ENCODE peak calls at places on chromosomes 4 and X, in six cellular contexts. H, V, U, J, L and G are unnamed samples. For H3K4me1, the result is how much of the 10 kb centered on the place peaks cover.

GRCh38 chrX:30141966-30142365 is 73.4 kb upstream of the MAGEB2 start:
- DNase-seq in H (peak), V (peak), J (no peak), U (peak), L (no peak), G (no peak)

GRCh38 chr4:25925486-25926201 is 11.6 kb downstream of the SMIM20 start:
- DNase-seq in H (peak), V (peak), L (no peak), J (peak), U (peak), G (no peak)

GRCh38 chrX:57329008-57329407 is 42.5 kb downstream of the FAAH2 start:
- DNase-seq in V (peak), L (no peak), J (no peak), H (no peak), U (peak), G (no peak)

GRCh38 chr4:155900402-155900801 is 3.1 kb upstream of the TDO2 start:
- DNase-seq in J (no peak), H (no peak), U (peak), L (no peak), V (no peak), G (no peak)

GRCh38 chrX:155998116-155998515 is 620 bp downstream of the IL9R start:
- DNase-seq in H (no peak), J (no peak), V (no peak), U (no peak), L (no peak), G (no peak)

GRCh38 chr4:152021788-152022438 is 261.1 kb upstream of the GATB start:
- DNase-seq in J (no peak), L (no peak), U (no peak), V (no peak), H (no peak), G (no peak)

GRCh38 chrX:9438950-9439494 is 25.8 kb upstream of the TBL1X start:
- DNase-seq in H (no peak), V (no peak), J (no peak), U (no peak), L (no peak), G (no peak)

GRCh38 chr4:139869810-139870209 is 204.2 kb downstream of the MGST2 start:
- DNase-seq in V (no peak), U (no peak), L (no peak), J (no peak), H (no peak), G (no peak)

GRCh38 chrX:15579778-15580747 is 20.7 kb downstream of the ACE2 start:
- DNase-seq in H (no peak), L (no peak), V (no peak), J (no peak), U (peak), G (no peak)

GRCh38 chr4:6561173-6561516 is 13.8 kb upstream of the MAN2B2 start:
- DNase-seq in V (no peak), J (no peak), L (no peak), U (no peak), H (no peak), G (no peak)

GRCh38 chrX:82219129-82219528 is 1017.2 kb downstream of the SH3BGRL start:
- DNase-seq in H (no peak), U (peak), V (no peak), L (no peak), J (no peak), G (no peak)

GRCh38 chr4:185202984-185203379 is 818 bp downstream of the CFAP97 start:
- DNase-seq in L (no peak), H (no peak), J (no peak), U (no peak), V (no peak), G (no peak)

GRCh38 chr4:3827616-3828492 is 61.7 kb downstream of the ADRA2C start:
- DNase-seq in U (no peak), L (peak), V (no peak), J (peak), H (no peak), G (no peak)

GRCh38 chr4:132709024-132709423 is 440.1 kb upstream of the PCDH10 start:
- DNase-seq in J (no peak), V (no peak), L (no peak), H (no peak), U (no peak), G (no peak)

GRCh38 chrX:107701493-107702121 is 73.3 kb downstream of the PRPS1 start:
- DNase-seq in L (no peak), U (no peak), J (no peak), V (no peak), H (no peak), G (no peak)

GRCh38 chr4:185998791-185999190 is 70.2 kb upstream of the TLR3 start:
- DNase-seq in L (no peak), H (no peak), U (no peak), V (no peak), J (no peak), G (no peak)

GRCh38 chr4:24659241-24659961 is 75.0 kb upstream of the DHX15 start:
- DNase-seq in J (no peak), V (no peak), U (peak), H (no peak), L (no peak), G (no peak)

GRCh38 chrX:120752431-120753128 is 122.7 kb upstream of the C1GALT1C1 start:
- DNase-seq in H (no peak), L (no peak), V (peak), J (no peak), U (no peak), G (no peak)

GRCh38 chr4:47383829-47384427 is 79.6 kb downstream of the COMMD8 start:
- DNase-seq in V (peak), L (no peak), H (peak), J (no peak), U (peak), G (no peak)

GRCh38 chrX:153514259-153514658 is 3.2 kb upstream of the ATP2B3 start:
- DNase-seq in V (no peak), L (no peak), U (no peak), H (no peak), J (no peak), G (no peak)

GRCh38 chrX:151082077-151082948 is 94.1 kb upstream of the GPR50 start:
- DNase-seq in U (peak), L (peak), H (peak), J (peak), V (peak), G (no peak)

GRCh38 chr4:143306788-143307187 is 29.9 kb upstream of the GAB1 start:
- DNase-seq in H (no peak), V (no peak), U (no peak), L (no peak), J (no peak), G (no peak)

GRCh38 chr4:114811564-114812360 is 213.2 kb downstream of the UGT8 start:
- DNase-seq in L (no peak), H (no peak), V (no peak), J (no peak), U (peak), G (no peak)

GRCh38 chr4:8261851-8262535 is 7.6 kb upstream of the HTRA3 start:
- DNase-seq in V (no peak), U (no peak), H (no peak), L (no peak), J (no peak), G (no peak)

GRCh38 chrX:37818031-37818430 is 29.3 kb downstream of the DYNLT3 start:
- DNase-seq in L (no peak), J (no peak), U (no peak), V (no peak), H (no peak), G (no peak)

GRCh38 chrX:9775930-9776329 is 10.3 kb upstream of the GPR143 start:
- DNase-seq in H (no peak), V (no peak), L (no peak), U (no peak), J (no peak), G (no peak)

GRCh38 chr4:153271820-153272219 is 67.6 kb downstream of the TRIM2 start:
- DNase-seq in V (peak), J (no peak), U (no peak), H (no peak), L (no peak), G (no peak)

GRCh38 chrX:47540754-47541538 is 20.1 kb upstream of the ARAF start:
- DNase-seq in V (no peak), H (peak), L (no peak), U (peak), J (peak), G (no peak)

GRCh38 chrX:47543496-47543895 is 17.5 kb upstream of the ARAF start:
- DNase-seq in L (no peak), J (no peak), H (no peak), V (no peak), U (no peak), G (no peak)

DNA sequence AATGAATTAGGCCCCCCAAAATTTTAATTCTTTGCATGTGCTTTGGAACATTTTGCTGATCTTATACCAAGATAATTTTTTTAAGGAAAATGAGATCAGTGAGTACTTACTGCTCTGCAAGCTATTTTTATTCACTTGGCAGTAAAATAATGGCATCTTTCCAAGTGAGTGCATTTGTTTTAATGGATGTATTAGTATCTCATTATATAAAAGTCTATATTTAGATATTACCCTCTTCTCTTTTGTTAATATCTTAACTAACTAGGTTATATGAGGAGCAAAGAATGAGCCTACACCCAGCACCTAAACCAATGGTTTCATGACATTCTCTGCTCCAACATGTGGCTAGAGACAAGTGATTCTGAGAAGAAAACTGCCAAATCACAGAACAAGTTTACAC is 21.1 kb upstream of the ARAF start:
- DNase-seq in J (no peak), U (no peak), V (no peak), L (no peak), H (no peak), G (no peak)
- H3K4me1 ChIP-seq in J (under half), U (under half), V (under half), L (under half), H (under half), G (under half)

GRCh38 chr4:161555689-161556660 is 607.8 kb downstream of the FSTL5 start:
- DNase-seq in V (no peak), J (no peak), L (no peak), U (no peak), H (no peak), G (no peak)
- H3K27ac ChIP-seq in V (no peak), J (no peak), L (no peak), U (no peak), H (no peak), G (no peak)

DNA sequence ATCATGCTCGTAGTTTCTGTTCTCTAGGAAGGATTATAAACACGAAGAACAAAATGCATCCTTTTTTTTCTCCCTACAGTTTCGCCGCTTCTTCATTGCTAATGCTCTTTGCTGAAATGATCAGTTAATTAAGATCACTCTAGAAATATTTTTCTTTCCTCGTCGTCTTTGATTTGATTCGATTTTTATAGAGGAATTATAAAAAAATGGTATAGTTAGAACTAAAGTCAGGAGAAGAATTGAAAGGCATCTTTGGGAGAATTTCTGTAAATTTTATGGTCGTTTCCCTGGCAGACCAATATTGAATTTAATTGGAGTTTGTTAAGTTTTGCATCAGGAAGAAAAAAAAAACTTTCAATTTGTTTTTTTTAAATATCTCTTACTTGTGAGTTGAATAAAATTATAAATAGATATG is 1.1 kb upstream of the NKX3-2 start:
- DNase-seq in H (no peak), J (no peak), U (no peak), L (no peak), V (no peak), G (no peak)
- H3K4me3 ChIP-seq in H (peak), J (peak), U (no peak), L (no peak), V (peak), G (peak)

DNA sequence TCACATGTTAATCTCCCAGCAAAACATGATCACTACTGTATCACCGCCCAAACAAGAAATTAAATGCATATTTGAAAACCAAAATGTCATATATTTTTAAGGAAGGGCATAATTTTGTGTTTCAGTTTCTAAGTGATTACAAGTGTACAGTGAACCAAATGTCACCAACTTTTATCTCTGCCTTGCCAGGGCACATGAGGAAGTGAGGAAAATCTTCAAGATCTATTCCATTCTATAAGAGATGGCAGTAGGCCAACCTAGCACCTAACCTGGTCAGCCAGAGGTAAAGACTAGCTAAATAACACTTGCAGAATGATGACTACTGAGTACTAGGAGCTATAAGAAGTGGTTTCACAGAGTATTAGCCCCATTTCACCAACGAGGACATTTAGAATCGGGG is 107.2 kb downstream of the ATP11C start:
- DNase-seq in L (no peak), U (no peak), H (no peak), J (no peak), V (no peak), G (no peak)
- H3K4me1 ChIP-seq in L (under half), U (under half), H (under half), J (under half), V (under half), G (under half)

GRCh38 chr4:107701565-107701964 is 18.5 kb downstream of the PAPSS1 start:
- DNase-seq in L (no peak), J (no peak), U (no peak), H (no peak), V (no peak), G (no peak)

GRCh38 chr4:107699466-107700206 is 20.4 kb downstream of the PAPSS1 start:
- DNase-seq in U (no peak), L (no peak), H (no peak), V (no peak), J (no peak), G (no peak)
- H3K27ac ChIP-seq in U (no peak), L (no peak), H (no peak), V (no peak), J (no peak), G (no peak)

DNA sequence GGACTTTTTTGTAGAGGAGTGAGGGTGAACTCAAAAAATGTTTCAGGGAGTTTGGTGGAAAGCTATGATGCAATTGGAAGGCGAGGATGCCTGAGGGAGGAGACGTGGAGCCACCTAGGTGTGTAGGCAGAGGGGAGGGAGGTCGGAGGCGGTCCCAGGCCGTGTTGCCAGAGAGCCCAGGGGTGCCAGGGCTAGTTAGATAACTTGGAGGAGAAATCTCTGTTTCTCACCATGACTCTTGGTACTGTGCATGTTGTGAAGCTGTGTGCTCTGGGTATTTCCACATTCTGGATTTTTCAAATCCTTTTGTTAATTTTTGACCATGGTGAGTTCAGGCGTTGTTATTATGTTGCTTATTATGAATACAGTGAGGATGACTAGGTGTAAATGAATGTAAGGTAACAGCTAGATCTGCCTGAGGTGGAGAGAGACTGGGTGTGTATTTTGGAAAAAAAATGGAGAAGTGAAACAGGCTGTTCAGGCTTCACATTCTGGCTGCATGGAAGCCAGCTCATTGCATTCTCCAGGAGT is 4.5 kb downstream of the RAB9A start:
- DNase-seq in L (no peak), J (no peak), U (peak), V (no peak), H (no peak), G (no peak)
- H3K4me3 ChIP-seq in L (no peak), J (no peak), U (no peak), V (peak), H (no peak), G (no peak)

GRCh38 chrX:130555341-130555740 is 153.6 kb downstream of the RBMX2 start:
- DNase-seq in V (no peak), H (no peak), L (no peak), U (no peak), J (no peak), G (no peak)

GRCh38 chrX:130555757-130556156 is 154.0 kb downstream of the RBMX2 start:
- DNase-seq in J (no peak), V (no peak), L (no peak), H (no peak), U (no peak), G (no peak)

GRCh38 chrX:130552444-130553073 is 150.8 kb downstream of the RBMX2 start:
- DNase-seq in U (no peak), H (no peak), V (no peak), L (no peak), J (no peak), G (no peak)
- H3K4me1 ChIP-seq in U (under half), H (under half), V (under half), L (under half), J (under half), G (under half)

GRCh38 chrX:3550160-3550765 is 163.2 kb downstream of the PRKX start:
- DNase-seq in H (no peak), L (no peak), J (no peak), U (peak), V (no peak), G (no peak)

GRCh38 chrX:3550871-3551270 is 162.6 kb downstream of the PRKX start:
- DNase-seq in V (no peak), J (no peak), L (no peak), U (no peak), H (no peak), G (no peak)

GRCh38 chrX:3549442-3549875 is 164.0 kb downstream of the PRKX start:
- DNase-seq in H (no peak), V (no peak), U (no peak), J (no peak), L (peak), G (no peak)

GRCh38 chrX:3545901-3546300 is 167.5 kb downstream of the PRKX start:
- DNase-seq in U (no peak), H (no peak), L (no peak), J (no peak), V (no peak), G (no peak)

GRCh38 chrX:3548743-3549441 is 164.6 kb downstream of the PRKX start:
- DNase-seq in J (no peak), V (no peak), H (peak), L (no peak), U (peak), G (no peak)
- H3K27ac ChIP-seq in J (no peak), V (no peak), H (no peak), L (no peak), U (no peak), G (no peak)

GRCh38 chr4:1572521-1572920 is 111.6 kb downstream of the FAM53A start:
- DNase-seq in J (no peak), U (peak), V (no peak), L (peak), H (no peak), G (peak)
- H3K4me3 ChIP-seq in J (no peak), U (no peak), V (no peak), L (no peak), H (no peak), G (no peak)

DNA sequence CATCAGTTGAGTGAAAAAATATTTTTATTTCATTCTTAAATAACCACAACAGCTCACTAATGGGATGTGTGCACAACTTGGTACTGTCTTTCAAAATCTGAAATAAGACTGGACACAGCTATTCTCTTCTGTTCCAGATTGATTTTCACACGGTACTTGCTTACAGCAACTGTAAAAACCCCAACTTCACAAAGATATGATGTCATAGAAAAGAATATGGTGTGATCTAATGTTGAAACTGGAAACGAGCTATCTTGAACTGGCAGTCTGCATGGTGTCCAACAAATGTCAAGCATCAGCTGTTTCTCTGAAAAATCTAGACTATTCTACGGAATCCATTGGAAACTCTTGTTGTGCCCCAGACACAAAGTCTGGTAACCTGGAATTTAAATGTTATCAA is 14.7 kb downstream of the HELQ start:
- DNase-seq in H (no peak), U (no peak), J (no peak), L (no peak), V (no peak), G (no peak)
- H3K4me1 ChIP-seq in H (under half), U (under half), J (under half), L (under half), V (under half), G (under half)